ENCODE peak calls at places on chromosome 3, in eight cellular contexts. One of them, this sample, is unnamed.

GRCh38 chr3:141876891-141877561 is 583 bp downstream of the ATP1B3 start:
- DNase-seq in ovary: peak; percentile 44
- DNase-seq in fibroblast of pulmonary artery: no peak
- DNase-seq in cardiac muscle cell: peak; percentile 64
- DNase-seq in brain microvascular endothelial cell: no peak
- DNase-seq in HFFc6: peak; percentile 17
- DNase-seq in AG10803: peak; percentile 40
- DNase-seq in HL-60: peak; percentile 48
- DNase-seq in this sample: peak; percentile 33

GRCh38 chr3:77475545-77475944 is 435.6 kb downstream of the ROBO2 start:
- DNase-seq in ovary: no peak
- DNase-seq in fibroblast of pulmonary artery: no peak
- DNase-seq in cardiac muscle cell: no peak
- DNase-seq in brain microvascular endothelial cell: no peak
- DNase-seq in HFFc6: no peak
- DNase-seq in AG10803: no peak
- DNase-seq in HL-60: no peak
- DNase-seq in this sample: peak; percentile 1

GRCh38 chr3:115040673-115041286 is 106.3 kb downstream of the ZBTB20 start:
- DNase-seq in ovary: no peak
- DNase-seq in fibroblast of pulmonary artery: peak; percentile 71
- DNase-seq in cardiac muscle cell: peak; percentile 36
- DNase-seq in brain microvascular endothelial cell: peak; percentile 68
- DNase-seq in HFFc6: peak; percentile 43
- DNase-seq in AG10803: peak; percentile 56
- DNase-seq in HL-60: peak; percentile 24
- DNase-seq in this sample: peak; percentile 51

GRCh38 chr3:30384546-30385072 is 221.8 kb upstream of the TGFBR2 start:
- DNase-seq in ovary: no peak
- DNase-seq in fibroblast of pulmonary artery: no peak
- DNase-seq in cardiac muscle cell: no peak
- DNase-seq in brain microvascular endothelial cell: no peak
- DNase-seq in HFFc6: no peak
- DNase-seq in AG10803: no peak
- DNase-seq in HL-60: no peak
- DNase-seq in this sample: no peak

GRCh38 chr3:48656841-48657281 is 5.8 kb downstream of the CELSR3 start:
- DNase-seq in ovary: no peak
- DNase-seq in fibroblast of pulmonary artery: no peak
- DNase-seq in cardiac muscle cell: no peak
- DNase-seq in brain microvascular endothelial cell: no peak
- DNase-seq in HFFc6: no peak
- DNase-seq in AG10803: no peak
- DNase-seq in HL-60: no peak
- DNase-seq in this sample: no peak

GRCh38 chr3:117873236-117873635 is 1161.4 kb downstream of the IGSF11 start:
- DNase-seq in ovary: peak; percentile 9
- DNase-seq in fibroblast of pulmonary artery: peak; percentile 55
- DNase-seq in cardiac muscle cell: peak; percentile 10
- DNase-seq in brain microvascular endothelial cell: no peak
- DNase-seq in HFFc6: no peak
- DNase-seq in AG10803: no peak
- DNase-seq in HL-60: no peak
- DNase-seq in this sample: no peak

GRCh38 chr3:143529018-143529478 is 319.2 kb downstream of the SLC9A9 start:
- DNase-seq in ovary: no peak
- DNase-seq in fibroblast of pulmonary artery: peak; percentile 49
- DNase-seq in cardiac muscle cell: no peak
- DNase-seq in brain microvascular endothelial cell: no peak
- DNase-seq in HFFc6: no peak
- DNase-seq in AG10803: peak; percentile 12
- DNase-seq in HL-60: no peak
- DNase-seq in this sample: peak; percentile 75

GRCh38 chr3:139772539-139773500 is 95.0 kb upstream of the NMNAT3 start:
- DNase-seq in ovary: no peak
- DNase-seq in fibroblast of pulmonary artery: peak; percentile 54
- DNase-seq in cardiac muscle cell: no peak
- DNase-seq in brain microvascular endothelial cell: peak; percentile 99
- DNase-seq in HFFc6: peak; percentile 24
- DNase-seq in AG10803: peak; percentile 79
- DNase-seq in HL-60: no peak
- DNase-seq in this sample: peak; percentile 65

GRCh38 chr3:49339593-49339946 is 283 bp downstream of the USP4 start:
- DNase-seq in ovary: peak; percentile 22
- DNase-seq in fibroblast of pulmonary artery: no peak
- DNase-seq in cardiac muscle cell: no peak
- DNase-seq in brain microvascular endothelial cell: no peak
- DNase-seq in HFFc6: no peak
- DNase-seq in AG10803: no peak
- DNase-seq in HL-60: no peak
- DNase-seq in this sample: no peak

GRCh38 chr3:14371573-14372474 is 30.6 kb upstream of the SLC6A6 start:
- DNase-seq in ovary: no peak
- DNase-seq in fibroblast of pulmonary artery: peak; percentile 39
- DNase-seq in cardiac muscle cell: peak; percentile 96
- DNase-seq in brain microvascular endothelial cell: peak; percentile 24
- DNase-seq in HFFc6: peak; percentile 67
- DNase-seq in AG10803: peak; percentile 64
- DNase-seq in HL-60: peak; percentile 76
- DNase-seq in this sample: peak; percentile 86

GRCh38 chr3:186979837-186980236 is 49.5 kb downstream of the ST6GAL1 start:
- DNase-seq in ovary: no peak
- DNase-seq in fibroblast of pulmonary artery: no peak
- DNase-seq in cardiac muscle cell: no peak
- DNase-seq in brain microvascular endothelial cell: no peak
- DNase-seq in HFFc6: peak; percentile 20
- DNase-seq in AG10803: no peak
- DNase-seq in HL-60: no peak
- DNase-seq in this sample: peak; percentile 6

GRCh38 chr3:161977063-161977462 is 480.5 kb downstream of the OTOL1 start:
- DNase-seq in ovary: no peak
- DNase-seq in fibroblast of pulmonary artery: peak; percentile 38
- DNase-seq in cardiac muscle cell: no peak
- DNase-seq in brain microvascular endothelial cell: peak; percentile 35
- DNase-seq in HFFc6: peak; percentile 77
- DNase-seq in AG10803: peak; percentile 40
- DNase-seq in HL-60: no peak
- DNase-seq in this sample: no peak

GRCh38 chr3:127680790-127681189 is 8.0 kb downstream of the ABTB1 start:
- DNase-seq in ovary: peak; percentile 8
- DNase-seq in fibroblast of pulmonary artery: no peak
- DNase-seq in cardiac muscle cell: no peak
- DNase-seq in brain microvascular endothelial cell: no peak
- DNase-seq in HFFc6: no peak
- DNase-seq in AG10803: no peak
- DNase-seq in HL-60: no peak
- DNase-seq in this sample: no peak

GRCh38 chr3:9697892-9698291 is 5.7 kb upstream of the CPNE9 start:
- DNase-seq in ovary: no peak
- DNase-seq in fibroblast of pulmonary artery: no peak
- DNase-seq in cardiac muscle cell: no peak
- DNase-seq in brain microvascular endothelial cell: no peak
- DNase-seq in HFFc6: no peak
- DNase-seq in AG10803: no peak
- DNase-seq in HL-60: no peak
- DNase-seq in this sample: no peak

GRCh38 chr3:12479919-12480425 is 4.3 kb upstream of the TSEN2 start:
- DNase-seq in ovary: no peak
- DNase-seq in fibroblast of pulmonary artery: peak; percentile 75
- DNase-seq in cardiac muscle cell: peak; percentile 64
- DNase-seq in brain microvascular endothelial cell: no peak
- DNase-seq in HFFc6: peak; percentile 37
- DNase-seq in AG10803: peak; percentile 39
- DNase-seq in HL-60: peak; percentile 46
- DNase-seq in this sample: peak; percentile 64

GRCh38 chr3:52026016-52026415 is 30.3 kb upstream of the RPL29 start:
- DNase-seq in ovary: no peak
- DNase-seq in fibroblast of pulmonary artery: no peak
- DNase-seq in cardiac muscle cell: no peak
- DNase-seq in brain microvascular endothelial cell: no peak
- DNase-seq in HFFc6: no peak
- DNase-seq in AG10803: no peak
- DNase-seq in HL-60: no peak
- DNase-seq in this sample: no peak

GRCh38 chr3:177538743-177539730 is 341.8 kb upstream of the TBL1XR1 start:
- DNase-seq in ovary: no peak
- DNase-seq in fibroblast of pulmonary artery: no peak
- DNase-seq in cardiac muscle cell: no peak
- DNase-seq in brain microvascular endothelial cell: no peak
- DNase-seq in HFFc6: no peak
- DNase-seq in AG10803: no peak
- DNase-seq in HL-60: peak; percentile 25
- DNase-seq in this sample: no peak

GRCh38 chr3:177538064-177538742 is 340.9 kb upstream of the TBL1XR1 start:
- DNase-seq in ovary: peak; percentile 48
- DNase-seq in fibroblast of pulmonary artery: peak; percentile 70
- DNase-seq in cardiac muscle cell: no peak
- DNase-seq in brain microvascular endothelial cell: peak; percentile 52
- DNase-seq in HFFc6: no peak
- DNase-seq in AG10803: peak; percentile 73
- DNase-seq in HL-60: no peak
- DNase-seq in this sample: no peak

GRCh38 chr3:177530908-177531307 is 333.6 kb upstream of the TBL1XR1 start:
- DNase-seq in ovary: no peak
- DNase-seq in fibroblast of pulmonary artery: no peak
- DNase-seq in cardiac muscle cell: no peak
- DNase-seq in brain microvascular endothelial cell: no peak
- DNase-seq in HFFc6: no peak
- DNase-seq in AG10803: no peak
- DNase-seq in HL-60: no peak
- DNase-seq in this sample: no peak

GRCh38 chr3:177537612-177538011 is 340.3 kb upstream of the TBL1XR1 start:
- DNase-seq in ovary: no peak
- DNase-seq in fibroblast of pulmonary artery: no peak
- DNase-seq in cardiac muscle cell: no peak
- DNase-seq in brain microvascular endothelial cell: no peak
- DNase-seq in HFFc6: no peak
- DNase-seq in AG10803: no peak
- DNase-seq in HL-60: no peak
- DNase-seq in this sample: no peak

GRCh38 chr3:177536873-177537272 is 339.6 kb upstream of the TBL1XR1 start:
- DNase-seq in ovary: no peak
- DNase-seq in fibroblast of pulmonary artery: no peak
- DNase-seq in cardiac muscle cell: no peak
- DNase-seq in brain microvascular endothelial cell: no peak
- DNase-seq in HFFc6: no peak
- DNase-seq in AG10803: no peak
- DNase-seq in HL-60: no peak
- DNase-seq in this sample: no peak
- TF ChIP-seq CTCF in ovary: no peak
- TF ChIP-seq CTCF in fibroblast of pulmonary artery: no peak
- TF ChIP-seq CTCF in cardiac muscle cell: no peak
- TF ChIP-seq CTCF in brain microvascular endothelial cell: no peak
- TF ChIP-seq CTCF in HFFc6: no peak
- TF ChIP-seq CTCF in AG10803: no peak
- TF ChIP-seq CTCF in HL-60: no peak
- TF ChIP-seq CTCF in this sample: no peak

GRCh38 chr3:6697722-6698121 is 163.2 kb upstream of the GRM7 start:
- DNase-seq in ovary: no peak
- DNase-seq in fibroblast of pulmonary artery: no peak
- DNase-seq in cardiac muscle cell: no peak
- DNase-seq in brain microvascular endothelial cell: no peak
- DNase-seq in HFFc6: no peak
- DNase-seq in AG10803: no peak
- DNase-seq in HL-60: no peak
- DNase-seq in this sample: no peak

GRCh38 chr3:6697285-6697684 is 163.6 kb upstream of the GRM7 start:
- DNase-seq in ovary: no peak
- DNase-seq in fibroblast of pulmonary artery: no peak
- DNase-seq in cardiac muscle cell: no peak
- DNase-seq in brain microvascular endothelial cell: no peak
- DNase-seq in HFFc6: no peak
- DNase-seq in AG10803: no peak
- DNase-seq in HL-60: no peak
- DNase-seq in this sample: no peak
- TF ChIP-seq CTCF in ovary: no peak
- TF ChIP-seq CTCF in fibroblast of pulmonary artery: no peak
- TF ChIP-seq CTCF in cardiac muscle cell: no peak
- TF ChIP-seq CTCF in brain microvascular endothelial cell: no peak
- TF ChIP-seq CTCF in HFFc6: no peak
- TF ChIP-seq CTCF in AG10803: no peak
- TF ChIP-seq CTCF in HL-60: no peak
- TF ChIP-seq CTCF in this sample: no peak

DNA sequence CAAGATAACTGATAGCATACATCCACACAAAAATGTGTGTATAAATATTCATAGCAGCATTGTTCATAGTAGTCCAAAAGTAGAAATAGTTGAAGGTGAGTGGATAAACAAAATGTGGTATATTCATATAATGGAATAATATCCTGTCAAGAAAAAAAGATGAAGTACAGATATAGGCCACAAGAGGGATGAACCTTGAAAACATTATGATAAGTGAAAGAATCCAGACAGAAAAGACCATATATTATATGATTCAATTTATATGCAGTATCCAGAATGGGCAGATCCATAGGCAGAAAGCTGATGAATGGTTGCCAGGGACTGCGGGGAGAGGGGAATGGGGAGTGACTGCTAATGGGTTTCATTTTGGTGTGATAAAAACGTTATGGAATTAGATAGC is 54.3 kb upstream of the TNIK start:
- DNase-seq in ovary: no peak
- DNase-seq in fibroblast of pulmonary artery: no peak
- DNase-seq in cardiac muscle cell: no peak
- DNase-seq in brain microvascular endothelial cell: no peak
- DNase-seq in HFFc6: no peak
- DNase-seq in AG10803: no peak
- DNase-seq in HL-60: no peak
- DNase-seq in this sample: no peak
- TF ChIP-seq CTCF in ovary: no peak
- TF ChIP-seq CTCF in fibroblast of pulmonary artery: no peak
- TF ChIP-seq CTCF in cardiac muscle cell: peak; percentile 18
- TF ChIP-seq CTCF in brain microvascular endothelial cell: no peak
- TF ChIP-seq CTCF in HFFc6: peak; percentile 71
- TF ChIP-seq CTCF in AG10803: peak; percentile 31
- TF ChIP-seq CTCF in HL-60: no peak
- TF ChIP-seq CTCF in this sample: peak; percentile 11

DNA sequence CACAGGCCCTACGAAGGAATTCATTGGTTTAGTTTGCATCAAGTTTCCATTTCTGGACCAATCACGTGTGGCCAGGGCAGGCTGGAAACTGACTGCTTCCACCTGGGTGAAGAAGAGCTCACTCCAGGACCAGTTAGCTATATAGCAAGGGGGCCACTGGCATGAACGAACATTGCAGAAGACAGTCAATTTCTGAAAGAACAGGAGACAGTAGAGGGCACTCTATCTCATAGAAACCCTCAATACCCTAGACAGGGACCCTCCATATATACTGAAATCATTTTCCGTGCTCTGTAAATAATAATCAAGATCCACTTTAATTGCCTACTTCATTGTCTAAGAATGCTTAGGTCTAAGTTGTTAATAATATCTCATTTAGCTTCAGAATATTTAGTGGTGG is 215.6 kb downstream of the CADPS start:
- DNase-seq in ovary: no peak
- DNase-seq in fibroblast of pulmonary artery: no peak
- DNase-seq in cardiac muscle cell: no peak
- DNase-seq in brain microvascular endothelial cell: no peak
- DNase-seq in HFFc6: no peak
- DNase-seq in AG10803: no peak
- DNase-seq in HL-60: no peak
- DNase-seq in this sample: no peak
- TF ChIP-seq CTCF in ovary: no peak
- TF ChIP-seq CTCF in fibroblast of pulmonary artery: no peak
- TF ChIP-seq CTCF in cardiac muscle cell: peak; percentile 7
- TF ChIP-seq CTCF in brain microvascular endothelial cell: no peak
- TF ChIP-seq CTCF in HFFc6: peak; percentile 35
- TF ChIP-seq CTCF in AG10803: no peak
- TF ChIP-seq CTCF in HL-60: no peak
- TF ChIP-seq CTCF in this sample: no peak